ENCODE peak calls at places on chromosomes 1 and 21, in seven cellular contexts. Q is brain microvascular endothelial cell; X is tibial nerve; Z is thoracic aorta; A is CD8-positive, alpha-beta T cell; O is fibroblast of lung; B is Calu3. H is an unnamed sample.

GRCh38 chr1:20248954-20249612 is 41.6 kb upstream of the VWA5B1 start:
- DNase-seq in Q (no peak), X (no peak), Z (no peak), A (no peak), O (no peak), B (no peak), H (no peak)

GRCh38 chr21:40120944-40121575 is 253.8 kb downstream of the PCP4 start:
- DNase-seq in Q (no peak), X (no peak), Z (no peak), A (no peak), O (peak; percentile 16), B (no peak), H (no peak)

GRCh38 chr21:42164818-42165217 is 54.1 kb upstream of the ABCG1 start:
- DNase-seq in Q (no peak), X (no peak), Z (no peak), A (no peak), O (no peak), B (no peak), H (no peak)

GRCh38 chr1:116151739-116152576 is 40.8 kb downstream of the MAB21L3 start:
- DNase-seq in Q (peak; percentile 59), X (peak; percentile 43), Z (no peak), A (peak; percentile 76), O (peak; percentile 71), B (peak; percentile 76), H (peak; percentile 96)

GRCh38 chr1:226606311-226607267 is 58.0 kb downstream of the STUM start:
- DNase-seq in Q (no peak), X (no peak), Z (no peak), A (no peak), O (no peak), B (no peak), H (no peak)

GRCh38 chr1:213369465-213369864 is 318.4 kb downstream of the RPS6KC1 start:
- DNase-seq in Q (no peak), X (no peak), Z (no peak), A (no peak), O (no peak), B (no peak), H (no peak)

GRCh38 chr1:67058761-67059160 is 4.8 kb upstream of the SLC35D1 start:
- DNase-seq in Q (no peak), X (no peak), Z (no peak), A (no peak), O (peak; percentile 56), B (no peak), H (no peak)

GRCh38 chr1:224828691-224829090 is 100.8 kb upstream of the DNAH14 start:
- DNase-seq in Q (no peak), X (no peak), Z (no peak), A (no peak), O (peak; percentile 45), B (no peak), H (no peak)

GRCh38 chr1:89365206-89365605 is 1.3 kb downstream of the GBP6 start:
- DNase-seq in Q (no peak), X (no peak), Z (no peak), A (no peak), O (no peak), B (no peak), H (no peak)

GRCh38 chr1:78340006-78340405 is 150.8 kb upstream of the PTGFR start:
- DNase-seq in Q (peak; percentile 71), X (no peak), Z (no peak), A (no peak), O (peak; percentile 89), B (no peak), H (no peak)

GRCh38 chr1:46477153-46477929 is 12.3 kb upstream of the DMBX1 start:
- DNase-seq in Q (peak; percentile 68), X (peak; percentile 79), Z (no peak), A (peak; percentile 75), O (peak; percentile 42), B (peak; percentile 85), H (peak; percentile 91)

GRCh38 chr1:84776639-84777038 is 86.4 kb upstream of the SSX2IP start:
- DNase-seq in Q (no peak), X (no peak), Z (no peak), A (no peak), O (peak; percentile 31), B (no peak), H (no peak)

GRCh38 chr1:30042438-30043147 is 680.8 kb downstream of the MATN1 start:
- DNase-seq in Q (no peak), X (no peak), Z (no peak), A (no peak), O (no peak), B (no peak), H (no peak)

GRCh38 chr1:108120163-108120562 is 80.0 kb downstream of the SLC25A24 start:
- DNase-seq in Q (no peak), X (no peak), Z (no peak), A (no peak), O (no peak), B (no peak), H (no peak)

GRCh38 chr1:47584249-47584648 is 146.4 kb downstream of the FOXD2 start:
- DNase-seq in Q (no peak), X (no peak), Z (peak; percentile 44), A (no peak), O (no peak), B (no peak), H (no peak)

GRCh38 chr1:8283058-8283884 is 34.6 kb upstream of the SLC45A1 start:
- DNase-seq in Q (no peak), X (no peak), Z (no peak), A (no peak), O (no peak), B (no peak), H (peak; percentile 80)

GRCh38 chr1:248187363-248187762 is 9.7 kb upstream of the OR2M3 start:
- DNase-seq in Q (no peak), X (no peak), Z (no peak), A (no peak), O (no peak), B (no peak), H (no peak)

GRCh38 chr1:218079820-218080219 is 205.3 kb upstream of the RRP15 start:
- DNase-seq in Q (no peak), X (no peak), Z (no peak), A (no peak), O (no peak), B (no peak), H (no peak)

GRCh38 chr1:6424619-6425593 is at the start of gene ESPN:
- DNase-seq in Q (no peak), X (no peak), Z (no peak), A (no peak), O (no peak), B (no peak), H (peak; percentile 84)

DNA sequence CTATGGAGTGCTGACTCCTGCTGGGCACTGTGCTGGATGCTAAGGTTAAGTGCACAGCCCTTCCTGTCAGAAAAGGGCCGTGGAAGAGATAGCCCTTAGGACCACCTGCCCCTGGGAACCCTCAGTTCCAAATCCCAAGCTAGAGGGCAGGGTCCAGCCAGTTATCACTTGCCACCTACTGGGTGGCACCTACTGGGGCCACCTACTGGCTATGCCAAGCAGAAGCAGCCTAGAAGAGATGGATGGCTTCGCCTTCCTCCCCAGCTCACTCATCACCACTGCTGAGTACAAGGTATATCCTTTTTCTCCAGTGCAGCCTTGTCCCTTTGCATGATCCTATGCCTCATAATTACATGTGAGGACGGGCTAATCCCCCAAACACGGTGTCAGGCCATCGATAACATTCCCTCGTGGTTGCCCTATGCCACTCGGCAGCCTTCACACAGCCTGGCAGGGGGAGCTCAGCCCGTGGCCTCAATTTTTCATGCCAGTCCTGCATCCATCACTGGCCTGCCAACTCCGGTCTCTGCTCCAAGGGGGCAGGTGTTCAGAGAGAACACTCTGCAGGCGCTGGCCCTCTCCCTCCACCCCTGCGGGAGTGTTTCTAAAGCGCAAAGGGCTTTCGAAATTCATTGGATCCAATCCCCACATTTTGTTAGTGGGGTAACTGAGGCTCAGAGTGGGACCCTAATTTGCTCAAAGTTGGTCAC is 49.0 kb downstream of the SYT2 start:
- DNase-seq in Q (no peak), X (no peak), Z (no peak), A (no peak), O (no peak), B (peak; percentile 30), H (no peak)
- TF ChIP-seq CTCF in Q (peak; percentile 55), X (no peak), Z (no peak), A (no peak), O (no peak), B (peak; percentile 64), H (no peak)

DNA sequence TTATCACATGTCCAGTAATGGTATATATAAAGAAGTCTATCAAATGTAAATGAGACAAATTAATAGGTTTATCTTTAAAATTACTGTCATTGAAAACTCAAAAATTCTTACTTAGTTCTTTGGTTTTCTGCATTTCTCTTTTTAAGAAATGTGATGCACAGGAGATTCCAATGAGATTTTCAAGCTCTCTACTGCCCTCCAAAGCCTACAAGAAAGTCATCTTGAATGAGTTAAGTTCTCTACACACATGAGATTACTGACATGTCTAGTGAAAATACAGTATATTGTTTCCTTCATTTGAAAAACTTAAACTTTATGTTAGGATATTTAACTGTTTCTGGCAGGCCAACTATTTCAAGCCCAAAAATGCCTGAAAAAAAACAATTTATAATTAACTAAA is 68.8 kb downstream of the ITGB3BP start:
- DNase-seq in Q (no peak), X (no peak), Z (no peak), A (no peak), O (peak; percentile 7), B (no peak), H (no peak)
- TF ChIP-seq CTCF in Q (peak; percentile 24), X (peak; percentile 19), Z (no peak), A (no peak), O (peak; percentile 50), B (no peak), H (no peak)

DNA sequence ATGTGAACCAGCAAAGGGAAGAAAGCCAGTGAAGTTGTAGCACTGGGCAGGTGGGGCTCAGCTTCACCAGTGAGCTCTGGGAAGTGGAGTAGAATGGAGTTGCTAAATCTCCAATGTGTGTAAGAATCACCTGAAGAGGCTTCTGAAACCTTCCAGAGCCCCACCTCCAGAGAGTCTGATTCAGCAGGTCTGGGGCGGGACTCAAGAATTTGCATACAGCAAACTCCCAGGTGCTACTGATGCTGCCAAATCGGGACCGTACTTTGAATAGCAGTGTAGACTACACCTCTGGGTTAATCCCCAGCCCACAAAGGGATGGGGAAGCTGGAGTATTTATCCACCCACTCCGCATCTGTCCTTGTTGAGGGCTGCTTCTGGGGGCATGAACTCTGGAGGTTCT is 154.3 kb downstream of the IGSF21 start:
- DNase-seq in Q (no peak), X (no peak), Z (no peak), A (no peak), O (no peak), B (no peak), H (no peak)
- TF ChIP-seq CTCF in Q (no peak), X (no peak), Z (no peak), A (no peak), O (no peak), B (no peak), H (no peak)

GRCh38 chr1:209802780-209803152 is 3.2 kb downstream of the IRF6 start:
- DNase-seq in Q (no peak), X (no peak), Z (no peak), A (no peak), O (no peak), B (no peak), H (no peak)

GRCh38 chr1:209802117-209802779 is 3.7 kb downstream of the IRF6 start:
- DNase-seq in Q (no peak), X (no peak), Z (no peak), A (no peak), O (no peak), B (no peak), H (no peak)

GRCh38 chr1:209796733-209797025 is 9.3 kb downstream of the IRF6 start:
- DNase-seq in Q (no peak), X (no peak), Z (no peak), A (no peak), O (no peak), B (no peak), H (no peak)

GRCh38 chr1:209800984-209801834 is 4.7 kb downstream of the IRF6 start:
- DNase-seq in Q (no peak), X (peak; percentile 64), Z (no peak), A (no peak), O (peak; percentile 66), B (no peak), H (no peak)

GRCh38 chr1:209797978-209798639 is 7.8 kb downstream of the IRF6 start:
- DNase-seq in Q (no peak), X (no peak), Z (no peak), A (no peak), O (peak; percentile 68), B (no peak), H (no peak)
- TF ChIP-seq CTCF in Q (peak; percentile 53), X (no peak), Z (no peak), A (no peak), O (no peak), B (no peak), H (no peak)